ENCODE peak calls at places on chromosomes 2 and 18, in six cellular contexts. One of them, this sample, is unnamed.

GRCh38 chr2:70785137-70785911 is 5.1 kb downstream of the FIGLA start:
- DNase-seq in T-helper 9 cell: no peak
- DNase-seq in LoVo: peak; percentile 30
- DNase-seq in H54: no peak
- DNase-seq in nucleus accumbens: peak; percentile 30
- DNase-seq in colonic mucosa: no peak
- DNase-seq in this sample: no peak

GRCh38 chr2:185676316-185676715 is 62.3 kb upstream of the FSIP2 start:
- DNase-seq in colonic mucosa: no peak
- DNase-seq in H54: no peak
- DNase-seq in LoVo: no peak
- DNase-seq in nucleus accumbens: no peak
- DNase-seq in T-helper 9 cell: no peak
- DNase-seq in this sample: no peak

GRCh38 chr2:165681841-165682240 is 112.2 kb downstream of the GALNT3 start:
- DNase-seq in colonic mucosa: no peak
- DNase-seq in LoVo: no peak
- DNase-seq in nucleus accumbens: no peak
- DNase-seq in H54: no peak
- DNase-seq in T-helper 9 cell: no peak
- DNase-seq in this sample: no peak

GRCh38 chr2:238107525-238108422 is 7.6 kb downstream of the ESPNL start:
- DNase-seq in LoVo: no peak
- DNase-seq in nucleus accumbens: no peak
- DNase-seq in H54: no peak
- DNase-seq in T-helper 9 cell: no peak
- DNase-seq in colonic mucosa: peak; percentile 58
- DNase-seq in this sample: no peak

GRCh38 chr2:9950521-9951271 is 797 bp upstream of the GRHL1 start:
- DNase-seq in H54: no peak
- DNase-seq in colonic mucosa: peak; percentile 32
- DNase-seq in T-helper 9 cell: peak; percentile 44
- DNase-seq in nucleus accumbens: peak; percentile 68
- DNase-seq in LoVo: peak; percentile 52
- DNase-seq in this sample: peak; percentile 22

GRCh38 chr2:118224144-118224887 is 136.0 kb downstream of the INSIG2 start:
- DNase-seq in LoVo: peak; percentile 15
- DNase-seq in nucleus accumbens: no peak
- DNase-seq in colonic mucosa: peak; percentile 20
- DNase-seq in H54: no peak
- DNase-seq in T-helper 9 cell: peak; percentile 4
- DNase-seq in this sample: no peak

GRCh38 chr2:183034806-183035205 is 3.5 kb downstream of the NCKAP1 start:
- DNase-seq in colonic mucosa: no peak
- DNase-seq in nucleus accumbens: no peak
- DNase-seq in H54: no peak
- DNase-seq in LoVo: no peak
- DNase-seq in T-helper 9 cell: no peak
- DNase-seq in this sample: no peak

GRCh38 chr18:7856733-7857132 is 289.6 kb downstream of the PTPRM start:
- DNase-seq in H54: no peak
- DNase-seq in nucleus accumbens: no peak
- DNase-seq in LoVo: no peak
- DNase-seq in T-helper 9 cell: no peak
- DNase-seq in colonic mucosa: no peak
- DNase-seq in this sample: no peak

GRCh38 chr2:106561803-106562202 is 74.6 kb downstream of the CD8B2 start:
- DNase-seq in colonic mucosa: no peak
- DNase-seq in H54: no peak
- DNase-seq in T-helper 9 cell: no peak
- DNase-seq in nucleus accumbens: no peak
- DNase-seq in LoVo: no peak
- DNase-seq in this sample: no peak

GRCh38 chr2:109351164-109351756 is 222.3 kb downstream of the SH3RF3 start:
- DNase-seq in colonic mucosa: no peak
- DNase-seq in nucleus accumbens: peak; percentile 50
- DNase-seq in LoVo: peak; percentile 18
- DNase-seq in T-helper 9 cell: no peak
- DNase-seq in H54: peak; percentile 84
- DNase-seq in this sample: peak; percentile 56

GRCh38 chr2:240638517-240639160 is 13.4 kb downstream of the GPR35 start:
- DNase-seq in nucleus accumbens: no peak
- DNase-seq in T-helper 9 cell: no peak
- DNase-seq in colonic mucosa: no peak
- DNase-seq in LoVo: no peak
- DNase-seq in H54: no peak
- DNase-seq in this sample: no peak

GRCh38 chr2:162072976-162073775 is 839 bp downstream of the DPP4 start:
- DNase-seq in H54: no peak
- DNase-seq in nucleus accumbens: no peak
- DNase-seq in LoVo: no peak
- DNase-seq in colonic mucosa: peak; percentile 50
- DNase-seq in T-helper 9 cell: peak; percentile 15
- DNase-seq in this sample: no peak

GRCh38 chr2:30645745-30646119 is 161.5 kb downstream of the CAPN13 start:
- DNase-seq in LoVo: no peak
- DNase-seq in colonic mucosa: no peak
- DNase-seq in T-helper 9 cell: no peak
- DNase-seq in H54: no peak
- DNase-seq in nucleus accumbens: no peak
- DNase-seq in this sample: no peak

GRCh38 chr2:20037660-20038059 is 13.8 kb downstream of the LAPTM4A start:
- DNase-seq in LoVo: no peak
- DNase-seq in T-helper 9 cell: no peak
- DNase-seq in colonic mucosa: no peak
- DNase-seq in H54: no peak
- DNase-seq in nucleus accumbens: no peak
- DNase-seq in this sample: no peak

This sample was measured in mucosa of gallbladder.